ENCODE peak calls at places on chromosomes 1 and 21, in eight cellular contexts. G is stimulated activated CD8-positive, alpha-beta memory T cell treated with anti-CD3 and anti-CD28 coated beads, Interleukin-15, amount 100 ng/mL, for 24 hours; Q is lower lobe of right lung; Y is mucosa of descending colon; W is COR-L47; H is type B pancreatic cell; T is right lobe of liver; Z is K562. B is an unnamed sample.

GRCh38 chr1:243642936-243643335 is 207.1 kb downstream of the AKT3 start:
- DNase-seq in Y (no peak), H (no peak), Q (no peak), W (no peak), Z (no peak), G (no peak), T (no peak), B (no peak)

GRCh38 chr1:88684482-88685238 is 587 bp downstream of the PKN2 start:
- DNase-seq in G (peak; percentile 39), Z (peak; percentile 94), Q (peak; percentile 75), H (peak; percentile 75), W (peak; percentile 65), T (peak; percentile 63), Y (peak; percentile 78), B (peak; percentile 56)

GRCh38 chr1:175512637-175513412 is 230.6 kb downstream of the TNR start:
- DNase-seq in Z (no peak), Q (no peak), W (no peak), G (no peak), T (no peak), Y (no peak), H (no peak), B (no peak)

GRCh38 chr1:224407546-224408293 is 26.9 kb downstream of the WDR26 start:
- DNase-seq in H (no peak), W (no peak), Q (no peak), Z (no peak), T (no peak), Y (no peak), G (no peak), B (no peak)

GRCh38 chr21:32346951-32347350 is 45.9 kb downstream of the URB1 start:
- DNase-seq in W (no peak), G (no peak), Z (no peak), T (no peak), Y (no peak), Q (no peak), H (no peak), B (no peak)

GRCh38 chr1:234458352-234459027 is 20.5 kb downstream of the TARBP1 start:
- DNase-seq in G (no peak), H (no peak), T (no peak), Z (no peak), Q (no peak), Y (no peak), W (peak; percentile 1), B (no peak)

GRCh38 chr1:93878501-93878888 is 511 bp downstream of the DNTTIP2 start:
- DNase-seq in T (peak; percentile 65), W (no peak), H (no peak), Y (peak; percentile 63), Z (peak; percentile 85), Q (peak; percentile 77), G (peak; percentile 28), B (no peak)

GRCh38 chr1:244291171-244291866 is 160.4 kb downstream of the ADSS2 start:
- DNase-seq in Q (no peak), T (no peak), Z (no peak), Y (no peak), H (no peak), W (no peak), G (no peak), B (no peak)

GRCh38 chr21:41680444-41681335 is 86.2 kb downstream of the RIPK4 start:
- DNase-seq in H (no peak), G (no peak), W (peak; percentile 40), T (no peak), Z (no peak), Y (no peak), Q (no peak), B (no peak)

GRCh38 chr1:38586993-38587646 is 272.5 kb downstream of the RRAGC start:
- DNase-seq in Y (peak; percentile 50), G (peak; percentile 7), H (no peak), Z (peak; percentile 77), T (peak; percentile 59), W (no peak), Q (peak; percentile 69), B (no peak)

GRCh38 chr1:109250454-109251276 is 1.3 kb downstream of the CELSR2 start:
- DNase-seq in Z (no peak), H (no peak), W (no peak), T (no peak), Q (no peak), G (no peak), Y (peak; percentile 30), B (no peak)

GRCh38 chr1:156794506-156795373 is 21.9 kb downstream of the SH2D2A start:
- DNase-seq in G (no peak), Q (no peak), T (no peak), W (no peak), H (no peak), Y (no peak), Z (no peak), B (no peak)

GRCh38 chr1:232014941-232015340 is 388.4 kb downstream of the DISC1 start:
- DNase-seq in Y (no peak), Z (no peak), G (no peak), W (peak; percentile 38), H (no peak), T (no peak), Q (no peak), B (no peak)

GRCh38 chr1:93707956-93708355 is 26.3 kb upstream of the BCAR3 start:
- DNase-seq in Z (no peak), Q (no peak), H (no peak), T (no peak), G (no peak), W (no peak), Y (no peak), B (no peak)

GRCh38 chr1:227891223-227891954 is 56.3 kb downstream of the WNT9A start:
- DNase-seq in G (no peak), T (peak; percentile 15), W (no peak), Q (peak; percentile 37), H (peak; percentile 57), Z (no peak), Y (peak; percentile 16), B (peak; percentile 19)

GRCh38 chr1:7432102-7432895 is 338.8 kb upstream of the VAMP3 start:
- DNase-seq in Q (peak; percentile 20), W (no peak), Z (no peak), G (no peak), T (no peak), H (no peak), Y (no peak), B (peak; percentile 8)

GRCh38 chr1:61580417-61580816 is 144.5 kb downstream of the TM2D1 start:
- DNase-seq in T (no peak), Y (no peak), Q (no peak), H (no peak), W (no peak), G (no peak), Z (no peak), B (no peak)

GRCh38 chr21:18049461-18049860 is 195.2 kb upstream of the CHODL start:
- DNase-seq in G (no peak), H (no peak), T (no peak), Z (no peak), Y (no peak), Q (no peak), W (no peak), B (no peak)

GRCh38 chr1:44941424-44942324 is 44.7 kb downstream of the EIF2B3 start:
- DNase-seq in W (no peak), Z (no peak), Y (no peak), Q (no peak), T (no peak), H (no peak), G (no peak), B (no peak)

GRCh38 chr1:116164056-116164889 is 53.1 kb downstream of the MAB21L3 start:
- DNase-seq in W (no peak), Y (no peak), Z (no peak), Q (no peak), G (no peak), H (no peak), T (no peak), B (no peak)

GRCh38 chr1:179083533-179083932 is 1.7 kb downstream of the TOR3A start:
- DNase-seq in G (no peak), W (no peak), Z (peak; percentile 22), T (no peak), Q (no peak), Y (no peak), H (no peak), B (no peak)

GRCh38 chr21:44713846-44714245 is 2.5 kb upstream of the TSPEAR start:
- DNase-seq in H (peak; percentile 39), Z (no peak), T (no peak), G (no peak), Y (no peak), Q (no peak), W (no peak), B (no peak)

GRCh38 chr1:157862114-157863070 is 20.8 kb upstream of the CD5L start:
- DNase-seq in Z (no peak), Y (no peak), W (no peak), H (no peak), G (no peak), Q (no peak), T (no peak), B (no peak)

GRCh38 chr21:43763901-43764523 is 12.1 kb downstream of the CSTB start:
- DNase-seq in W (no peak), G (no peak), T (no peak), Q (no peak), Z (no peak), Y (no peak), H (no peak), B (no peak)

GRCh38 chr1:111507411-111508201 is 4.2 kb upstream of the ADORA3 start:
- DNase-seq in Q (peak; percentile 89), G (no peak), H (peak; percentile 74), Z (peak; percentile 87), T (peak; percentile 74), W (no peak), Y (peak; percentile 87), B (no peak)

GRCh38 chr1:50305808-50306207 is 117.4 kb downstream of the DMRTA2 start:
- DNase-seq in G (no peak), Y (no peak), H (no peak), W (no peak), Q (no peak), Z (no peak), T (no peak), B (no peak)

GRCh38 chr1:44061857-44062256 is 30.6 kb upstream of the SLC6A9 start:
- DNase-seq in G (no peak), W (no peak), T (no peak), H (no peak), Q (no peak), Z (no peak), Y (no peak), B (no peak)

B was measured in RWPE2.